ENCODE peak calls at places on chromosome 11, in six cellular contexts. M is anterior cingulate cortex; R is IMR-90; D is stimulated activated CD4-positive, alpha-beta T cell treated with anti-CD3 and anti-CD28 coated beads, Interleukin-2, amount 100 ng/mL, for 24 hours; B is RPMI7951; G is COR-L47. X is an unnamed sample.

GRCh38 chr11:126332221-126332711 is 23.2 kb upstream of the ST3GAL4 start:
- DNase-seq in M (no peak), R (peak; percentile 90), D (no peak), B (peak; percentile 95), G (no peak), X (peak; percentile 62)

GRCh38 chr11:69229521-69229920 is 64.4 kb upstream of the MYEOV start:
- DNase-seq in M (no peak), R (no peak), D (peak; percentile 6), B (no peak), G (no peak), X (no peak)

GRCh38 chr11:69294621-69295078 is 695 bp downstream of the MYEOV start:
- DNase-seq in M (no peak), R (no peak), D (no peak), B (no peak), G (no peak), X (no peak)

GRCh38 chr11:77411238-77411637 is 62.7 kb downstream of the PAK1 start:
- DNase-seq in M (no peak), R (peak; percentile 30), D (peak; percentile 21), B (peak; percentile 31), G (no peak), X (peak; percentile 12)

GRCh38 chr11:71946144-71946571 is 17.3 kb downstream of the RNF121 start:
- DNase-seq in M (no peak), R (peak; percentile 78), D (no peak), B (peak; percentile 50), G (no peak), X (no peak)

GRCh38 chr11:14499178-14499559 is 442 bp downstream of the COPB1 start:
- DNase-seq in M (no peak), R (peak; percentile 10), D (peak; percentile 47), B (peak; percentile 11), G (no peak), X (no peak)

GRCh38 chr11:68373810-68374501 is 61.6 kb downstream of the LRP5 start:
- DNase-seq in M (no peak), R (peak; percentile 15), D (no peak), B (peak; percentile 70), G (no peak), X (peak; percentile 56)

GRCh38 chr11:63682045-63682915 is 980 bp downstream of the RTN3 start:
- DNase-seq in M (no peak), R (no peak), D (peak; percentile 36), B (peak; percentile 27), G (no peak), X (peak; percentile 69)

GRCh38 chr11:118622376-118623290 is 15.2 kb downstream of the PHLDB1 start:
- DNase-seq in M (no peak), R (peak; percentile 69), D (no peak), B (peak; percentile 90), G (peak; percentile 75), X (peak; percentile 45)

GRCh38 chr11:79616392-79616831 is 175.6 kb upstream of the TENM4 start:
- DNase-seq in M (no peak), R (no peak), D (no peak), B (no peak), G (no peak), X (no peak)

GRCh38 chr11:9530020-9530628 is 43.3 kb upstream of the WEE1 start:
- DNase-seq in M (no peak), R (no peak), D (no peak), B (no peak), G (no peak), X (no peak)

GRCh38 chr11:129905402-129905801 is 10.0 kb upstream of the NFRKB start:
- DNase-seq in M (no peak), R (no peak), D (no peak), B (no peak), G (no peak), X (no peak)

GRCh38 chr11:120835601-120836228 is 188.2 kb upstream of the TBCEL start:
- DNase-seq in M (no peak), R (peak; percentile 12), D (peak; percentile 24), B (peak; percentile 10), G (no peak), X (no peak)

GRCh38 chr11:20501252-20501651 is 98.2 kb upstream of the SLC6A5 start:
- DNase-seq in M (no peak), R (no peak), D (no peak), B (no peak), G (no peak), X (no peak)

GRCh38 chr11:62018978-62019664 is 51.7 kb upstream of the FTH1 start:
- DNase-seq in M (no peak), R (no peak), D (no peak), B (no peak), G (no peak), X (no peak)

GRCh38 chr11:112289588-112290461 is 29.2 kb upstream of the PLET1 start:
- DNase-seq in M (peak; percentile 31), R (peak; percentile 35), D (peak; percentile 86), B (peak; percentile 73), G (peak; percentile 43), X (peak; percentile 88)

GRCh38 chr11:33194455-33194854 is 33.2 kb upstream of the CSTF3 start:
- DNase-seq in M (no peak), R (no peak), D (no peak), B (no peak), G (no peak), X (no peak)

GRCh38 chr11:17645190-17645970 is 74.0 kb upstream of the MYOD1 start:
- DNase-seq in M (no peak), R (no peak), D (no peak), B (no peak), G (no peak), X (no peak)

GRCh38 chr11:44566952-44567875 is 1.8 kb downstream of the CD82 start:
- DNase-seq in M (no peak), R (no peak), D (peak; percentile 50), B (no peak), G (no peak), X (no peak)

GRCh38 chr11:121889931-121890330 is 226.1 kb downstream of the BLID start:
- DNase-seq in M (no peak), R (peak; percentile 73), D (no peak), B (peak; percentile 92), G (no peak), X (no peak)

GRCh38 chr11:58567889-58568512 is 7.7 kb downstream of the LPXN start:
- DNase-seq in M (no peak), R (peak; percentile 54), D (peak; percentile 77), B (peak; percentile 69), G (peak; percentile 34), X (peak; percentile 68)

GRCh38 chr11:125173556-125173955 is 9.0 kb downstream of the PKNOX2 start:
- DNase-seq in M (no peak), R (no peak), D (no peak), B (no peak), G (no peak), X (no peak)

GRCh38 chr11:6323291-6323905 is 3.1 kb upstream of the CAVIN3 start:
- DNase-seq in M (no peak), R (no peak), D (no peak), B (no peak), G (peak; percentile 52), X (no peak)

GRCh38 chr11:11416917-11417316 is 63.9 kb upstream of the CSNK2A3 start:
- DNase-seq in M (no peak), R (peak; percentile 65), D (no peak), B (peak; percentile 94), G (no peak), X (no peak)

GRCh38 chr11:70002433-70002832 is 75.7 kb upstream of the ANO1 start:
- DNase-seq in M (no peak), R (no peak), D (peak; percentile 38), B (peak; percentile 79), G (no peak), X (no peak)

X was measured in head of caudate nucleus.